ENCODE peak calls at places on chromosome 13, in six cellular contexts. B, H, D, O, K and W are unnamed samples.

GRCh38 chr13:37775871-37776270 is 93.7 kb downstream of the TRPC4 start:
- DNase-seq in B (no peak), K (no peak), D (no peak), H (no peak), O (no peak), W (no peak)

GRCh38 chr13:100470841-100471505 is 117.6 kb downstream of the GGACT start:
- DNase-seq in K (no peak), B (no peak), O (no peak), D (no peak), H (no peak), W (no peak)

GRCh38 chr13:29515372-29515771 is 80.1 kb downstream of the SLC7A1 start:
- DNase-seq in D (no peak), H (no peak), B (no peak), K (no peak), O (no peak), W (no peak)

GRCh38 chr13:20673711-20674110 is 29.8 kb upstream of the IL17D start:
- DNase-seq in B (no peak), K (no peak), O (no peak), H (no peak), D (no peak), W (no peak)

GRCh38 chr13:113034451-113035208 is 65.6 kb downstream of the MCF2L start:
- DNase-seq in K (no peak), B (no peak), D (peak), H (no peak), O (peak), W (no peak)

GRCh38 chr13:59801107-59801880 is 362.4 kb downstream of the DIAPH3 start:
- DNase-seq in O (no peak), D (no peak), B (peak), H (no peak), K (no peak), W (no peak)

GRCh38 chr13:113564331-113565023 is 20.1 kb upstream of the TFDP1 start:
- DNase-seq in B (no peak), K (no peak), O (no peak), D (no peak), H (peak), W (no peak)

GRCh38 chr13:24684600-24684998 is 4.4 kb downstream of the ATP12A start:
- DNase-seq in D (no peak), B (no peak), K (no peak), H (no peak), O (no peak), W (no peak)

GRCh38 chr13:99796175-99796819 is 175.3 kb downstream of the ZIC5 start:
- DNase-seq in K (no peak), B (peak), D (peak), H (no peak), O (peak), W (no peak)

GRCh38 chr13:60494296-60494695 is 97.3 kb downstream of the TDRD3 start:
- DNase-seq in B (no peak), O (no peak), D (no peak), K (no peak), H (no peak), W (no peak)